ENCODE peak calls at places on chromosomes 6 and 20, in four cellular contexts. G is SK-N-DZ, W is endothelial cell, E is NCI-H446. K is an unnamed sample.

GRCh38 chr20:9838035-9838377 is 870 bp downstream of the PAK5 start:
- DNase-seq in W (no peak), E (no peak), G (peak), K (no peak)

GRCh38 chr6:137391061-137391814 is 103.0 kb downstream of the OLIG3 start:
- DNase-seq in E (no peak), W (no peak), G (no peak), K (no peak)

GRCh38 chr6:34182751-34183531 is 37.1 kb upstream of the GRM4 start:
- DNase-seq in G (no peak), E (no peak), W (no peak), K (no peak)

GRCh38 chr20:25574411-25574810 is 10.9 kb downstream of the NINL start:
- DNase-seq in E (no peak), W (peak), G (peak), K (peak)

GRCh38 chr20:53146201-53146891 is 174.2 kb downstream of the TSHZ2 start:
- DNase-seq in W (no peak), G (no peak), E (no peak), K (no peak)

GRCh38 chr6:1424306-1424927 is 35.0 kb downstream of the FOXF2 start:
- DNase-seq in G (peak), E (no peak), W (peak), K (peak)

GRCh38 chr6:93468291-93468690 is 48.9 kb upstream of the EPHA7 start:
- DNase-seq in E (no peak), G (no peak), W (peak), K (peak)

GRCh38 chr6:17583811-17584210 is 16.3 kb upstream of the FAM8A1 start:
- DNase-seq in G (no peak), E (peak), W (no peak), K (no peak)

GRCh38 chr6:101918476-101918875 is 525.0 kb downstream of the GRIK2 start:
- DNase-seq in E (no peak), G (no peak), W (no peak), K (no peak)

GRCh38 chr6:166318649-166319600 is 10.7 kb upstream of the PRR18 start:
- DNase-seq in W (no peak), G (no peak), E (no peak), K (no peak)

GRCh38 chr6:131084982-131085381 is 21.9 kb upstream of the EPB41L2 start:
- DNase-seq in G (peak), E (no peak), W (no peak), K (no peak)

GRCh38 chr6:157223021-157223430 is 100.3 kb downstream of the TMEM242 start:
- DNase-seq in G (no peak), E (no peak), W (no peak), K (no peak)

GRCh38 chr6:41702771-41703494 is 32.5 kb downstream of the TFEB start:
- DNase-seq in W (no peak), E (no peak), G (no peak), K (no peak)

GRCh38 chr6:119738425-119738824 is 388.9 kb upstream of the MAN1A1 start:
- DNase-seq in G (peak), W (no peak), E (no peak), K (no peak)

GRCh38 chr6:22072939-22073338 is 223.9 kb downstream of the PRL start:
- DNase-seq in G (no peak), E (no peak), W (no peak), K (no peak)

GRCh38 chr6:55943329-55943728 is 67.9 kb upstream of the BMP5 start:
- DNase-seq in W (no peak), E (no peak), G (no peak), K (no peak)

GRCh38 chr6:40763001-40763400 is 175.8 kb upstream of the LRFN2 start:
- DNase-seq in E (no peak), G (no peak), W (no peak), K (no peak)

GRCh38 chr6:166541366-166541765 is 45.1 kb downstream of the RAMACL start:
- DNase-seq in E (no peak), W (no peak), G (no peak), K (no peak)

GRCh38 chr6:6683964-6684363 is 95.4 kb downstream of the LY86 start:
- DNase-seq in W (no peak), G (no peak), E (no peak), K (peak)

GRCh38 chr6:83758533-83758932 is 49.6 kb upstream of the SNAP91 start:
- DNase-seq in G (no peak), E (peak), W (no peak), K (no peak)

GRCh38 chr6:42142118-42142835 is at the start of gene C6orf132:
- DNase-seq in E (no peak), W (peak), G (no peak), K (peak)

GRCh38 chr6:89034586-89035251 is 45.8 kb upstream of the PNRC1 start:
- DNase-seq in G (no peak), E (no peak), W (no peak), K (no peak)

GRCh38 chr20:20411841-20412240 is 43.9 kb downstream of the INSM1 start:
- DNase-seq in E (no peak), W (no peak), G (no peak), K (no peak)

GRCh38 chr6:63476302-63476701 is 96.0 kb upstream of the LOC128125822 start:
- DNase-seq in W (no peak), G (no peak), E (no peak), K (peak)

GRCh38 chr6:143698329-143698728 is 20.6 kb downstream of the PHACTR2 start:
- DNase-seq in G (no peak), W (no peak), E (no peak), K (no peak)

GRCh38 chr6:14369717-14370116 is 252.1 kb downstream of the CD83 start:
- DNase-seq in E (no peak), W (no peak), G (no peak), K (no peak)

GRCh38 chr6:107941199-107941598 is 16.8 kb downstream of the SEC63 start:
- DNase-seq in W (no peak), G (no peak), E (no peak), K (no peak)

GRCh38 chr20:40073535-40074111 is 615.4 kb downstream of the MAFB start:
- DNase-seq in E (no peak), G (peak), W (no peak), K (no peak)

GRCh38 chr20:6298049-6298448 is 175.2 kb upstream of the FERMT1 start:
- DNase-seq in E (no peak), W (no peak), G (no peak), K (no peak)

GRCh38 chr20:2142649-2143048 is 41.0 kb downstream of the STK35 start:
- DNase-seq in E (no peak), G (no peak), W (no peak), K (no peak)

K was measured in HuH-7.